ENCODE peak calls at places on chromosomes 1 and 21, in seven cellular contexts. Q, D, I, L, A, M and B are unnamed samples.

GRCh38 chr1:166840309-166841302 is 1.3 kb downstream of the POGK start:
- DNase-seq in Q (peak; percentile 30), D (no peak), I (no peak), L (no peak), A (peak; percentile 83), M (no peak), B (no peak)

GRCh38 chr1:14672030-14672429 is 73.5 kb downstream of the KAZN start:
- DNase-seq in Q (no peak), D (no peak), I (no peak), L (no peak), A (no peak), M (no peak), B (no peak)

GRCh38 chr1:996851-997727 is 2.8 kb downstream of the HES4 start:
- DNase-seq in Q (no peak), D (peak; percentile 25), I (peak; percentile 64), L (no peak), A (no peak), M (no peak), B (no peak)

GRCh38 chr1:54081306-54082270 is 28.2 kb downstream of the TCEANC2 start:
- DNase-seq in Q (peak; percentile 84), D (peak; percentile 85), I (peak; percentile 80), L (peak; percentile 59), A (peak; percentile 89), M (peak; percentile 84), B (peak; percentile 56)

GRCh38 chr1:117336087-117336817 is 31.0 kb upstream of the MAN1A2 start:
- DNase-seq in Q (no peak), D (no peak), I (no peak), L (no peak), A (no peak), M (no peak), B (peak; percentile 16)

GRCh38 chr1:9852410-9853301 is 28.9 kb upstream of the CLSTN1 start:
- DNase-seq in Q (no peak), D (no peak), I (no peak), L (no peak), A (no peak), M (no peak), B (peak; percentile 30)

GRCh38 chr1:193700710-193701355 is 514.4 kb upstream of the B3GALT2 start:
- DNase-seq in Q (no peak), D (no peak), I (no peak), L (no peak), A (no peak), M (no peak), B (no peak)

GRCh38 chr1:74161494-74161893 is 36.5 kb downstream of the LRRIQ3 start:
- DNase-seq in Q (no peak), D (no peak), I (no peak), L (no peak), A (no peak), M (no peak), B (no peak)

GRCh38 chr1:44103270-44104131 is 15.1 kb upstream of the KLF17 start:
- DNase-seq in Q (no peak), D (no peak), I (peak; percentile 63), L (no peak), A (peak; percentile 84), M (peak; percentile 75), B (no peak)

GRCh38 chr1:196193891-196194559 is 414.2 kb downstream of the KCNT2 start:
- DNase-seq in Q (no peak), D (no peak), I (no peak), L (no peak), A (no peak), M (no peak), B (no peak)

GRCh38 chr1:167447521-167448136 is 70.7 kb downstream of the CD247 start:
- DNase-seq in Q (peak; percentile 64), D (peak; percentile 68), I (no peak), L (peak; percentile 75), A (peak; percentile 43), M (peak; percentile 87), B (no peak)

GRCh38 chr1:15627343-15627988 is 10.2 kb downstream of the DDI2 start:
- DNase-seq in Q (no peak), D (no peak), I (no peak), L (no peak), A (peak; percentile 53), M (no peak), B (no peak)

GRCh38 chr1:183251101-183251958 is 65.3 kb downstream of the LAMC2 start:
- DNase-seq in Q (no peak), D (no peak), I (no peak), L (no peak), A (no peak), M (peak; percentile 50), B (no peak)

GRCh38 chr1:83065952-83066727 is 932.8 kb downstream of the TTLL7 start:
- DNase-seq in Q (no peak), D (no peak), I (no peak), L (no peak), A (no peak), M (no peak), B (no peak)

GRCh38 chr1:65606426-65606825 is 186.0 kb downstream of the LEPR start:
- DNase-seq in Q (no peak), D (no peak), I (no peak), L (no peak), A (no peak), M (no peak), B (no peak)

GRCh38 chr1:36115200-36115669 is 9.8 kb downstream of the COL8A2 start:
- DNase-seq in Q (no peak), D (no peak), I (no peak), L (no peak), A (no peak), M (no peak), B (no peak)

GRCh38 chr1:182235952-182236650 is 155.5 kb downstream of the GLUL start:
- DNase-seq in Q (peak; percentile 60), D (peak; percentile 69), I (no peak), L (no peak), A (peak; percentile 91), M (no peak), B (no peak)

GRCh38 chr1:33454646-33455282 is 17.7 kb upstream of the ZSCAN20 start:
- DNase-seq in Q (no peak), D (no peak), I (peak; percentile 28), L (no peak), A (no peak), M (no peak), B (no peak)

GRCh38 chr21:18677632-18678031 is 274.0 kb upstream of the TMPRSS15 start:
- DNase-seq in Q (no peak), D (no peak), I (no peak), L (no peak), A (peak; percentile 4), M (no peak), B (no peak)

GRCh38 chr1:169112241-169112640 is 5.8 kb downstream of the ATP1B1 start:
- DNase-seq in Q (peak; percentile 30), D (no peak), I (no peak), L (no peak), A (no peak), M (no peak), B (no peak)

GRCh38 chr21:38488640-38489282 is 9.5 kb downstream of the ERG start:
- DNase-seq in Q (no peak), D (no peak), I (no peak), L (no peak), A (no peak), M (no peak), B (no peak)

GRCh38 chr1:27581823-27582243 is 22.1 kb downstream of the AHDC1 start:
- DNase-seq in Q (no peak), D (no peak), I (no peak), L (no peak), A (no peak), M (no peak), B (no peak)
- H3K4me1 ChIP-seq in Q (peaks cover 10% of the 10 kb centered on the region), D (no peaks in the 10 kb centered on the region), I (peaks cover 13% of the 10 kb centered on the region), L (no peaks in the 10 kb centered on the region), A (peaks cover 9% of the 10 kb centered on the region), M (peaks cover 38% of the 10 kb centered on the region), B (peaks cover 3% of the 10 kb centered on the region)

DNA sequence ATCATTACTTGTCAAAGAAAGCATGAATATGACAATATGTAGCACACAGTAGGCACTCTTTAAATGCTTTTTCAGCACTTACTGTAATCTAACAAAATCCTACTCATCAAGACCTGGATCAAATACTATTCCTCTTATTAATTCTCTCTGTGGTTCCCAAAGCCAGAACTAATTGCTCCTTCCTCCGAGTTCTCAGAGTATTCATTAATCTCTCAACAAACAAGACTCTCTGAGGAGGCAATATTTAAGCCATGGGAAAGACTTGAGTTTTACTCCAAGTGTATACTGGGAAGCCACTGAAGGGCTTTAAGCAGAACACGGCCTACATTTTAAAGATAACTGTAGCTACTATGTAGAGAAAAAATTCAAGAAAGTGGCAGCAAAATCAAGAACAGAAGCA is 79.7 kb downstream of the ENAH start:
- DNase-seq in Q (no peak), D (no peak), I (no peak), L (no peak), A (no peak), M (no peak), B (no peak)
- TF ChIP-seq CTCF in Q (no peak), D (no peak), I (no peak), L (no peak), A (no peak), M (no peak), B (no peak)

GRCh38 chr1:216606047-216606637 is 117.1 kb downstream of the ESRRG start:
- DNase-seq in Q (no peak), D (no peak), I (no peak), L (no peak), A (no peak), M (no peak), B (peak; percentile 61)
- H3K4me3 ChIP-seq in Q (no peak overlapping the region), D (no peak overlapping the region), I (no peak overlapping the region), L (no peak overlapping the region), A (no peak overlapping the region), M (no peak overlapping the region), B (no peak overlapping the region)

GRCh38 chr1:111220302-111220890 is 7.1 kb upstream of the CHI3L2 start:
- DNase-seq in Q (no peak), D (no peak), I (no peak), L (no peak), A (no peak), M (no peak), B (no peak)

GRCh38 chr1:111221276-111221632 is 6.3 kb upstream of the CHI3L2 start:
- DNase-seq in Q (no peak), D (no peak), I (no peak), L (no peak), A (no peak), M (no peak), B (no peak)

GRCh38 chr1:111223126-111223443 is 4.4 kb upstream of the CHI3L2 start:
- DNase-seq in Q (no peak), D (no peak), I (no peak), L (no peak), A (no peak), M (no peak), B (no peak)

GRCh38 chr1:111222308-111223125 is 5.0 kb upstream of the CHI3L2 start:
- DNase-seq in Q (peak; percentile 86), D (peak; percentile 85), I (peak; percentile 88), L (peak; percentile 85), A (peak; percentile 86), M (peak; percentile 94), B (peak; percentile 86)

DNA sequence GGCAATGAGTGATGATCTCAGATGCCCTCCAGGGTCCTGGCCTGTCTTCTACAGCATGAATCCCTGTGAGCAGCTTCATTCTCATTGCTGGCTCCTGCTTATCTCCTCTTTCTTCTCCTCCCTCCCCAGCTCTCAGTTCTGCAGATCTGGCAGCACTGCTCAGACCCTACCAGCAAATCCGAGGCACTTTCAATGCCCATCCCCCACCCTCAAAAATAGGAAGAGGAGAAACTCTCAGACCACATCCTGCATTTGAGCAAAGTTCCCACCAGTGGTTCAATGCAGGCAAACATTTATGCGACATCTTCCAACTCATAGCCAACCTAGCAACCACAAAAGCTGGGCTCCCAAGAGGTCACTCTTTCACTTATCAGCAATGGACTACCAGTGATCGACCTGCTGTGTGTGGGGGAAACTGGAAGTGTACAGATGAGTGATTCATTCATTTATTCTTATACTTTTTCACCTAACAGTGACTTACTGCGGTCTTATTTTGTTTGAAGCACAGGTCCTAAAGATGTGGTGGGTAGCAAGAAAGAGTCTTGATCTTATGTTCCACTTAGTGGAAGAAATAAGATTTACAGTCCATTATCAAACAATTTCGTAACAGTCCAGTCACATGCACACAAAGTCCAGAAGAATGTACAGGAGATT is 5.8 kb upstream of the CHI3L2 start:
- DNase-seq in Q (peak; percentile 36), D (no peak), I (no peak), L (peak; percentile 45), A (peak; percentile 16), M (no peak), B (peak; percentile 28)
- H3K4me1 ChIP-seq in Q (peaks cover 19% of the 10 kb centered on the region), D (no peaks in the 10 kb centered on the region), I (peaks cover 45% of the 10 kb centered on the region), L (peaks cover 97% of the 10 kb centered on the region), A (no peaks in the 10 kb centered on the region), M (peaks cover 77% of the 10 kb centered on the region), B (no peaks in the 10 kb centered on the region)